ENCODE peak calls at places on chromosomes 3 and 15, in seven cellular contexts. E is NCI-H2081, V is H9, I is neural crest cell, O is stomach, X is posterior cingulate gyrus, P is GM06990. S is an unnamed sample.

GRCh38 chr3:87052499-87053260 is 61.7 kb upstream of the VGLL3 start:
- DNase-seq in E (no peak), V (peak; percentile 66), I (no peak), O (no peak), X (no peak), P (peak; percentile 2), S (peak; percentile 56)

GRCh38 chr3:115071611-115072010 is 75.5 kb downstream of the ZBTB20 start:
- DNase-seq in E (no peak), V (no peak), I (peak; percentile 22), O (no peak), X (peak; percentile 68), P (no peak), S (no peak)

GRCh38 chr3:141840737-141841544 is 35.5 kb upstream of the ATP1B3 start:
- DNase-seq in E (no peak), V (no peak), I (no peak), O (no peak), X (no peak), P (no peak), S (no peak)

GRCh38 chr15:66670698-66671580 is 31.1 kb upstream of the SMAD6 start:
- DNase-seq in E (peak; percentile 27), V (peak; percentile 94), I (no peak), O (peak; percentile 90), X (no peak), P (no peak), S (peak; percentile 96)

GRCh38 chr15:61681038-61681418 is 379.2 kb downstream of the VPS13C start:
- DNase-seq in E (no peak), V (no peak), I (no peak), O (no peak), X (no peak), P (no peak), S (no peak)

GRCh38 chr15:34318277-34319079 is 19.1 kb downstream of the SLC12A6 start:
- DNase-seq in E (peak; percentile 52), V (peak; percentile 61), I (no peak), O (peak; percentile 67), X (no peak), P (peak; percentile 50), S (peak; percentile 83)

GRCh38 chr3:3641877-3642276 is 157.4 kb upstream of the LRRN1 start:
- DNase-seq in E (no peak), V (no peak), I (no peak), O (no peak), X (peak; percentile 69), P (no peak), S (no peak)

GRCh38 chr3:126964950-126965349 is 18.0 kb upstream of the PLXNA1 start:
- DNase-seq in E (no peak), V (no peak), I (no peak), O (no peak), X (peak; percentile 4), P (no peak), S (no peak)

GRCh38 chr3:138835177-138835757 is 539 bp upstream of the PIK3CB start:
- DNase-seq in E (no peak), V (no peak), I (no peak), O (no peak), X (no peak), P (no peak), S (no peak)

GRCh38 chr15:58227706-58228543 is 89.7 kb downstream of the AQP9 start:
- DNase-seq in E (peak; percentile 71), V (peak; percentile 64), I (peak; percentile 75), O (peak; percentile 78), X (peak; percentile 87), P (no peak), S (peak; percentile 82)

GRCh38 chr3:129313983-129314756 is 35.5 kb downstream of the HMCES start:
- DNase-seq in E (no peak), V (peak; percentile 42), I (no peak), O (no peak), X (peak; percentile 70), P (no peak), S (peak; percentile 61)

GRCh38 chr15:70099966-70100494 is 2.3 kb upstream of the TLE3 start:
- DNase-seq in E (no peak), V (no peak), I (no peak), O (no peak), X (no peak), P (no peak), S (no peak)

GRCh38 chr15:73908030-73908821 is 18.0 kb upstream of the LOXL1 start:
- DNase-seq in E (peak; percentile 60), V (peak; percentile 86), I (peak; percentile 91), O (peak; percentile 90), X (peak; percentile 95), P (peak; percentile 41), S (peak; percentile 92)

GRCh38 chr15:39300451-39301153 is 280.3 kb upstream of the THBS1 start:
- DNase-seq in E (no peak), V (no peak), I (no peak), O (no peak), X (no peak), P (no peak), S (no peak)

GRCh38 chr3:48428088-48428862 is 1.6 kb downstream of the PLXNB1 start:
- DNase-seq in E (peak; percentile 15), V (peak; percentile 59), I (no peak), O (peak; percentile 64), X (peak; percentile 47), P (no peak), S (no peak)

GRCh38 chr15:42092666-42093445 is 1.5 kb downstream of the PLA2G4D start:
- DNase-seq in E (no peak), V (peak; percentile 38), I (no peak), O (peak; percentile 85), X (no peak), P (no peak), S (no peak)

GRCh38 chr3:184110316-184110725 is 13.5 kb downstream of the HTR3E start:
- DNase-seq in E (no peak), V (peak; percentile 52), I (no peak), O (no peak), X (no peak), P (no peak), S (peak; percentile 58)

GRCh38 chr15:89780601-89781000 is 4.5 kb downstream of the MESP2 start:
- DNase-seq in E (no peak), V (no peak), I (no peak), O (no peak), X (no peak), P (no peak), S (peak; percentile 31)

GRCh38 chr3:97301114-97301513 is 463.4 kb upstream of the ARL6 start:
- DNase-seq in E (no peak), V (no peak), I (no peak), O (no peak), X (no peak), P (no peak), S (no peak)

GRCh38 chr3:41974223-41974622 is 12.3 kb upstream of the ULK4 start:
- DNase-seq in E (no peak), V (no peak), I (no peak), O (no peak), X (no peak), P (no peak), S (no peak)

GRCh38 chr15:65028338-65028737 is 1.1 kb downstream of the MTFMT start:
- DNase-seq in E (no peak), V (no peak), I (no peak), O (no peak), X (no peak), P (peak; percentile 11), S (no peak)

GRCh38 chr15:49083471-49084284 is 37.4 kb upstream of the SECISBP2L start:
- DNase-seq in E (no peak), V (no peak), I (no peak), O (no peak), X (no peak), P (no peak), S (no peak)

GRCh38 chr15:36126194-36126593 is 453.2 kb upstream of the CDIN1 start:
- DNase-seq in E (no peak), V (no peak), I (no peak), O (no peak), X (peak; percentile 61), P (no peak), S (no peak)

GRCh38 chr3:198080521-198081384 is 120.7 kb downstream of the LMLN start:
- DNase-seq in E (peak; percentile 78), V (peak; percentile 85), I (peak; percentile 81), O (peak; percentile 79), X (peak; percentile 86), P (peak; percentile 73), S (peak; percentile 92)

GRCh38 chr15:87610366-87610765 is 646.2 kb downstream of the NTRK3 start:
- DNase-seq in E (no peak), V (no peak), I (no peak), O (no peak), X (no peak), P (no peak), S (no peak)

GRCh38 chr3:180947761-180948390 is 35.4 kb downstream of the FXR1 start:
- DNase-seq in E (no peak), V (no peak), I (no peak), O (no peak), X (no peak), P (no peak), S (no peak)

GRCh38 chr3:43144811-43145490 is 39.1 kb upstream of the POMGNT2 start:
- DNase-seq in E (no peak), V (no peak), I (no peak), O (no peak), X (no peak), P (no peak), S (no peak)

S was measured in islet precursor cell.